ENCODE peak calls at places on chromosomes 5 and 9, in eight cellular contexts. One of them, this sample, is unnamed.

GRCh38 chr9:90860826-90861225 is 59.2 kb downstream of the SYK start:
- DNase-seq in prostate gland: no peak
- DNase-seq in effector CD4-positive, alpha-beta T cell: no peak
- DNase-seq in CD4-positive, alpha-beta T cell: no peak
- DNase-seq in B cell: no peak
- DNase-seq in KG1: no peak
- DNase-seq in GM12864: no peak
- DNase-seq in esophagus squamous epithelium: no peak
- DNase-seq in this sample: no peak

GRCh38 chr5:83077662-83078261 is 415 bp downstream of the XRCC4 start:
- DNase-seq in KG1: peak; percentile 95
- DNase-seq in CD4-positive, alpha-beta T cell: peak; percentile 2
- DNase-seq in effector CD4-positive, alpha-beta T cell: no peak
- DNase-seq in GM12864: peak; percentile 15
- DNase-seq in B cell: no peak
- DNase-seq in esophagus squamous epithelium: peak; percentile 2
- DNase-seq in prostate gland: no peak
- DNase-seq in this sample: no peak

GRCh38 chr5:172920447-172920849 is 38.8 kb upstream of the RPL26L1 start:
- DNase-seq in esophagus squamous epithelium: no peak
- DNase-seq in CD4-positive, alpha-beta T cell: no peak
- DNase-seq in effector CD4-positive, alpha-beta T cell: no peak
- DNase-seq in KG1: no peak
- DNase-seq in GM12864: no peak
- DNase-seq in prostate gland: no peak
- DNase-seq in B cell: no peak
- DNase-seq in this sample: peak; percentile 82

GRCh38 chr5:37435261-37435660 is 56.1 kb downstream of the WDR70 start:
- DNase-seq in effector CD4-positive, alpha-beta T cell: no peak
- DNase-seq in KG1: no peak
- DNase-seq in CD4-positive, alpha-beta T cell: no peak
- DNase-seq in prostate gland: no peak
- DNase-seq in esophagus squamous epithelium: no peak
- DNase-seq in GM12864: no peak
- DNase-seq in B cell: no peak
- DNase-seq in this sample: no peak

GRCh38 chr5:122076669-122077450 is 1.2 kb downstream of the LOX start:
- DNase-seq in CD4-positive, alpha-beta T cell: no peak
- DNase-seq in esophagus squamous epithelium: no peak
- DNase-seq in B cell: no peak
- DNase-seq in prostate gland: peak; percentile 79
- DNase-seq in effector CD4-positive, alpha-beta T cell: no peak
- DNase-seq in GM12864: no peak
- DNase-seq in KG1: no peak
- DNase-seq in this sample: peak; percentile 59

GRCh38 chr5:119527346-119527745 is 75.0 kb downstream of the HSD17B4 start:
- DNase-seq in effector CD4-positive, alpha-beta T cell: no peak
- DNase-seq in KG1: no peak
- DNase-seq in GM12864: no peak
- DNase-seq in B cell: no peak
- DNase-seq in esophagus squamous epithelium: no peak
- DNase-seq in prostate gland: no peak
- DNase-seq in CD4-positive, alpha-beta T cell: no peak
- DNase-seq in this sample: peak; percentile 65

GRCh38 chr9:100427366-100428263 is 672 bp downstream of the MSANTD3 start:
- DNase-seq in CD4-positive, alpha-beta T cell: no peak
- DNase-seq in B cell: no peak
- DNase-seq in KG1: no peak
- DNase-seq in effector CD4-positive, alpha-beta T cell: no peak
- DNase-seq in esophagus squamous epithelium: no peak
- DNase-seq in prostate gland: peak; percentile 22
- DNase-seq in GM12864: no peak
- DNase-seq in this sample: peak; percentile 75

GRCh38 chr9:109497193-109498165 is 628 bp downstream of the PTPN3 start:
- DNase-seq in effector CD4-positive, alpha-beta T cell: no peak
- DNase-seq in esophagus squamous epithelium: no peak
- DNase-seq in B cell: no peak
- DNase-seq in GM12864: no peak
- DNase-seq in CD4-positive, alpha-beta T cell: no peak
- DNase-seq in prostate gland: peak; percentile 45
- DNase-seq in KG1: no peak
- DNase-seq in this sample: peak; percentile 58

GRCh38 chr5:62720036-62720441 is 141.4 kb downstream of the LRRC70 start:
- DNase-seq in prostate gland: no peak
- DNase-seq in B cell: no peak
- DNase-seq in effector CD4-positive, alpha-beta T cell: no peak
- DNase-seq in CD4-positive, alpha-beta T cell: no peak
- DNase-seq in KG1: peak; percentile 6
- DNase-seq in GM12864: peak; percentile 0
- DNase-seq in esophagus squamous epithelium: no peak
- DNase-seq in this sample: peak; percentile 7

GRCh38 chr5:8807636-8808035 is 738.2 kb downstream of the SEMA5A start:
- DNase-seq in CD4-positive, alpha-beta T cell: no peak
- DNase-seq in prostate gland: no peak
- DNase-seq in GM12864: no peak
- DNase-seq in effector CD4-positive, alpha-beta T cell: no peak
- DNase-seq in KG1: no peak
- DNase-seq in esophagus squamous epithelium: no peak
- DNase-seq in B cell: no peak
- DNase-seq in this sample: no peak

GRCh38 chr9:135156525-135157510 is 69.3 kb downstream of the OLFM1 start:
- DNase-seq in B cell: no peak
- DNase-seq in effector CD4-positive, alpha-beta T cell: no peak
- DNase-seq in esophagus squamous epithelium: no peak
- DNase-seq in CD4-positive, alpha-beta T cell: no peak
- DNase-seq in KG1: peak; percentile 19
- DNase-seq in prostate gland: peak; percentile 22
- DNase-seq in GM12864: no peak
- DNase-seq in this sample: no peak

GRCh38 chr5:1667648-1668140 is 131.9 kb downstream of the MRPL36 start:
- DNase-seq in CD4-positive, alpha-beta T cell: no peak
- DNase-seq in prostate gland: no peak
- DNase-seq in GM12864: no peak
- DNase-seq in KG1: no peak
- DNase-seq in effector CD4-positive, alpha-beta T cell: no peak
- DNase-seq in esophagus squamous epithelium: no peak
- DNase-seq in B cell: no peak
- DNase-seq in this sample: no peak

GRCh38 chr9:81578606-81579005 is 110.7 kb downstream of the TLE1 start:
- DNase-seq in GM12864: no peak
- DNase-seq in esophagus squamous epithelium: no peak
- DNase-seq in effector CD4-positive, alpha-beta T cell: no peak
- DNase-seq in KG1: no peak
- DNase-seq in B cell: no peak
- DNase-seq in prostate gland: no peak
- DNase-seq in CD4-positive, alpha-beta T cell: no peak
- DNase-seq in this sample: no peak

GRCh38 chr9:88747768-88748167 is 212.8 kb downstream of the NXNL2 start:
- DNase-seq in B cell: no peak
- DNase-seq in effector CD4-positive, alpha-beta T cell: no peak
- DNase-seq in esophagus squamous epithelium: no peak
- DNase-seq in GM12864: no peak
- DNase-seq in prostate gland: peak; percentile 24
- DNase-seq in KG1: no peak
- DNase-seq in CD4-positive, alpha-beta T cell: no peak
- DNase-seq in this sample: peak; percentile 82

GRCh38 chr5:96823900-96824351 is 16.2 kb upstream of the ERAP1 start:
- DNase-seq in effector CD4-positive, alpha-beta T cell: no peak
- DNase-seq in esophagus squamous epithelium: no peak
- DNase-seq in B cell: no peak
- DNase-seq in prostate gland: peak; percentile 69
- DNase-seq in CD4-positive, alpha-beta T cell: no peak
- DNase-seq in GM12864: no peak
- DNase-seq in KG1: no peak
- DNase-seq in this sample: peak; percentile 98

GRCh38 chr5:102222772-102223171 is 73.3 kb downstream of the SLCO4C1 start:
- DNase-seq in B cell: no peak
- DNase-seq in CD4-positive, alpha-beta T cell: no peak
- DNase-seq in esophagus squamous epithelium: no peak
- DNase-seq in effector CD4-positive, alpha-beta T cell: no peak
- DNase-seq in KG1: no peak
- DNase-seq in GM12864: no peak
- DNase-seq in prostate gland: no peak
- DNase-seq in this sample: no peak

GRCh38 chr5:178111925-178112324 is 1.4 kb upstream of the N4BP3 start:
- DNase-seq in effector CD4-positive, alpha-beta T cell: no peak
- DNase-seq in B cell: no peak
- DNase-seq in esophagus squamous epithelium: no peak
- DNase-seq in CD4-positive, alpha-beta T cell: no peak
- DNase-seq in KG1: no peak
- DNase-seq in GM12864: no peak
- DNase-seq in prostate gland: no peak
- DNase-seq in this sample: no peak

GRCh38 chr5:2266668-2267240 is 384.0 kb upstream of the IRX4 start:
- DNase-seq in KG1: no peak
- DNase-seq in prostate gland: no peak
- DNase-seq in CD4-positive, alpha-beta T cell: no peak
- DNase-seq in esophagus squamous epithelium: no peak
- DNase-seq in B cell: no peak
- DNase-seq in effector CD4-positive, alpha-beta T cell: no peak
- DNase-seq in GM12864: no peak
- DNase-seq in this sample: no peak

GRCh38 chr9:638152-638551 is 203.3 kb upstream of the DMRT1 start:
- DNase-seq in effector CD4-positive, alpha-beta T cell: no peak
- DNase-seq in esophagus squamous epithelium: no peak
- DNase-seq in B cell: no peak
- DNase-seq in GM12864: no peak
- DNase-seq in prostate gland: no peak
- DNase-seq in CD4-positive, alpha-beta T cell: no peak
- DNase-seq in KG1: no peak
- DNase-seq in this sample: no peak

GRCh38 chr5:126913316-126913715 is 117.0 kb downstream of the MARCHF3 start:
- DNase-seq in GM12864: no peak
- DNase-seq in prostate gland: no peak
- DNase-seq in esophagus squamous epithelium: no peak
- DNase-seq in effector CD4-positive, alpha-beta T cell: no peak
- DNase-seq in CD4-positive, alpha-beta T cell: no peak
- DNase-seq in KG1: no peak
- DNase-seq in B cell: no peak
- DNase-seq in this sample: no peak

GRCh38 chr9:19379697-19380046 is 364 bp downstream of the RPS6 start:
- DNase-seq in esophagus squamous epithelium: no peak
- DNase-seq in KG1: no peak
- DNase-seq in prostate gland: no peak
- DNase-seq in GM12864: no peak
- DNase-seq in CD4-positive, alpha-beta T cell: no peak
- DNase-seq in effector CD4-positive, alpha-beta T cell: peak; percentile 32
- DNase-seq in B cell: peak; percentile 32
- DNase-seq in this sample: no peak

GRCh38 chr5:58545912-58546311 is 37.0 kb upstream of the RAB3C start:
- DNase-seq in B cell: peak; percentile 27
- DNase-seq in prostate gland: no peak
- DNase-seq in effector CD4-positive, alpha-beta T cell: no peak
- DNase-seq in KG1: peak; percentile 13
- DNase-seq in esophagus squamous epithelium: no peak
- DNase-seq in CD4-positive, alpha-beta T cell: no peak
- DNase-seq in GM12864: no peak
- DNase-seq in this sample: no peak

GRCh38 chr9:137309368-137310189 is 7.5 kb upstream of the NRARP start:
- DNase-seq in prostate gland: no peak
- DNase-seq in effector CD4-positive, alpha-beta T cell: no peak
- DNase-seq in B cell: peak; percentile 44
- DNase-seq in KG1: no peak
- DNase-seq in esophagus squamous epithelium: no peak
- DNase-seq in CD4-positive, alpha-beta T cell: no peak
- DNase-seq in GM12864: no peak
- DNase-seq in this sample: no peak

GRCh38 chr5:170306381-170306790 is 8.8 kb upstream of the LCP2 start:
- DNase-seq in esophagus squamous epithelium: no peak
- DNase-seq in GM12864: no peak
- DNase-seq in CD4-positive, alpha-beta T cell: no peak
- DNase-seq in prostate gland: no peak
- DNase-seq in KG1: no peak
- DNase-seq in effector CD4-positive, alpha-beta T cell: no peak
- DNase-seq in B cell: no peak
- DNase-seq in this sample: no peak

GRCh38 chr5:124760608-124761390 is 14.4 kb upstream of the ZNF608 start:
- DNase-seq in prostate gland: no peak
- DNase-seq in GM12864: no peak
- DNase-seq in esophagus squamous epithelium: no peak
- DNase-seq in KG1: no peak
- DNase-seq in CD4-positive, alpha-beta T cell: no peak
- DNase-seq in B cell: no peak
- DNase-seq in effector CD4-positive, alpha-beta T cell: no peak
- DNase-seq in this sample: no peak

This sample was measured in foreskin keratinocyte.